ENCODE peak calls at places on chromosomes 6 and 20, in seven cellular contexts. One of them, this sample, is unnamed.

GRCh38 chr6:61200444-61200843 is 1085.6 kb downstream of the KHDRBS2 start:
- DNase-seq in sigmoid colon: no peak
- DNase-seq in upper lobe of left lung: no peak
- DNase-seq in GM12878: no peak
- DNase-seq in ovary: no peak
- DNase-seq in K562: no peak
- DNase-seq in tibial nerve: no peak
- DNase-seq in this sample: no peak

GRCh38 chr20:20894753-20895152 is 182.3 kb upstream of the RALGAPA2 start:
- DNase-seq in sigmoid colon: no peak
- DNase-seq in upper lobe of left lung: no peak
- DNase-seq in GM12878: no peak
- DNase-seq in ovary: no peak
- DNase-seq in K562: no peak
- DNase-seq in tibial nerve: peak; percentile 24
- DNase-seq in this sample: no peak

GRCh38 chr6:35327349-35328027 is 14.9 kb upstream of the PPARD start:
- DNase-seq in sigmoid colon: no peak
- DNase-seq in upper lobe of left lung: peak; percentile 65
- DNase-seq in GM12878: no peak
- DNase-seq in ovary: no peak
- DNase-seq in K562: peak; percentile 67
- DNase-seq in tibial nerve: peak; percentile 31
- DNase-seq in this sample: peak; percentile 76

GRCh38 chr6:75563032-75563431 is 38.6 kb upstream of the SENP6 start:
- DNase-seq in sigmoid colon: no peak
- DNase-seq in upper lobe of left lung: peak; percentile 23
- DNase-seq in GM12878: no peak
- DNase-seq in ovary: no peak
- DNase-seq in K562: peak; percentile 30
- DNase-seq in tibial nerve: no peak
- DNase-seq in this sample: no peak

GRCh38 chr6:25404693-25405169 is 125.6 kb downstream of the CARMIL1 start:
- DNase-seq in sigmoid colon: no peak
- DNase-seq in upper lobe of left lung: peak; percentile 23
- DNase-seq in GM12878: peak; percentile 90
- DNase-seq in ovary: no peak
- DNase-seq in K562: no peak
- DNase-seq in tibial nerve: no peak
- DNase-seq in this sample: peak; percentile 56

GRCh38 chr6:170459451-170459850 is 93.7 kb downstream of the PSMB1 start:
- DNase-seq in sigmoid colon: no peak
- DNase-seq in upper lobe of left lung: peak; percentile 36
- DNase-seq in GM12878: peak; percentile 23
- DNase-seq in ovary: no peak
- DNase-seq in K562: no peak
- DNase-seq in tibial nerve: no peak
- DNase-seq in this sample: peak; percentile 53

GRCh38 chr6:11076540-11076939 is 17.1 kb upstream of the SMIM13 start:
- DNase-seq in sigmoid colon: no peak
- DNase-seq in upper lobe of left lung: no peak
- DNase-seq in GM12878: no peak
- DNase-seq in ovary: no peak
- DNase-seq in K562: no peak
- DNase-seq in tibial nerve: no peak
- DNase-seq in this sample: no peak

GRCh38 chr6:86016567-86016966 is 373.9 kb upstream of the SYNCRIP start:
- DNase-seq in sigmoid colon: no peak
- DNase-seq in upper lobe of left lung: no peak
- DNase-seq in GM12878: no peak
- DNase-seq in ovary: no peak
- DNase-seq in K562: no peak
- DNase-seq in tibial nerve: no peak
- DNase-seq in this sample: no peak

GRCh38 chr6:123323419-123324329 is 313.1 kb downstream of the TRDN start:
- DNase-seq in sigmoid colon: no peak
- DNase-seq in upper lobe of left lung: no peak
- DNase-seq in GM12878: no peak
- DNase-seq in ovary: no peak
- DNase-seq in K562: no peak
- DNase-seq in tibial nerve: no peak
- DNase-seq in this sample: no peak

GRCh38 chr20:43911066-43911465 is 3.6 kb upstream of the TOX2 start:
- DNase-seq in sigmoid colon: no peak
- DNase-seq in upper lobe of left lung: no peak
- DNase-seq in GM12878: no peak
- DNase-seq in ovary: no peak
- DNase-seq in K562: no peak
- DNase-seq in tibial nerve: no peak
- DNase-seq in this sample: no peak

GRCh38 chr6:137637161-137637560 is 143.0 kb upstream of the OLIG3 start:
- DNase-seq in sigmoid colon: no peak
- DNase-seq in upper lobe of left lung: peak; percentile 72
- DNase-seq in GM12878: no peak
- DNase-seq in ovary: no peak
- DNase-seq in K562: no peak
- DNase-seq in tibial nerve: peak; percentile 68
- DNase-seq in this sample: no peak

DNA sequence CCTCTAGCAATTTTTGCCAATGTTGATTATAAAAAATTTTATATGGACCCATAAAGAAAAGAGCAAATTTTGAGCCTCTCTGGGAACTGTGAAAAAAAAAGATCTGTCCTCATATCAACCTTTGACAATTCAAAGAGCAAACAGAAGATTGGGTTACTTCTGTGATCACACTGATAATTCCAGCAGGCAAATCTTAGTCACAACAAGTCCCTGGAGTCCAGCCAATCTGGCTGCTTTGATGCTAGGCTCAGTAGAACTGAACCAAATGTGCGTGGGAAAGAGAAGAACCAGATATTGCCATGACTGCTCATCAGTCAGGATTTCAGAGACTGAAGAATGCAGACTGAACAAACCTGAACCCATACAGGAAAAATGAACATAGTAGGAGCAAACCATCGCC is 438.4 kb upstream of the FLRT3 start:
- DNase-seq in sigmoid colon: no peak
- DNase-seq in upper lobe of left lung: peak; percentile 23
- DNase-seq in GM12878: no peak
- DNase-seq in ovary: no peak
- DNase-seq in K562: no peak
- DNase-seq in tibial nerve: peak; percentile 56
- DNase-seq in this sample: no peak
- TF ChIP-seq EP300 in sigmoid colon: no peak
- TF ChIP-seq EP300 in upper lobe of left lung: no peak
- TF ChIP-seq EP300 in GM12878: no peak
- TF ChIP-seq EP300 in ovary: no peak
- TF ChIP-seq EP300 in K562: no peak
- TF ChIP-seq EP300 in tibial nerve: peak; percentile 37
- TF ChIP-seq EP300 in this sample: no peak

GRCh38 chr20:8443464-8444072 is 311.5 kb downstream of the PLCB1 start:
- DNase-seq in sigmoid colon: no peak
- DNase-seq in upper lobe of left lung: no peak
- DNase-seq in GM12878: no peak
- DNase-seq in ovary: no peak
- DNase-seq in K562: no peak
- DNase-seq in tibial nerve: no peak
- DNase-seq in this sample: no peak
- TF ChIP-seq CTCF in sigmoid colon: no peak
- TF ChIP-seq CTCF in upper lobe of left lung: no peak
- TF ChIP-seq CTCF in GM12878: no peak
- TF ChIP-seq CTCF in ovary: no peak
- TF ChIP-seq CTCF in K562: no peak
- TF ChIP-seq CTCF in tibial nerve: no peak
- TF ChIP-seq CTCF in this sample: no peak

GRCh38 chr20:47455133-47456040 is 46.3 kb upstream of the NCOA3 start:
- DNase-seq in sigmoid colon: no peak
- DNase-seq in upper lobe of left lung: peak; percentile 55
- DNase-seq in GM12878: no peak
- DNase-seq in ovary: no peak
- DNase-seq in K562: no peak
- DNase-seq in tibial nerve: no peak
- DNase-seq in this sample: no peak

GRCh38 chr20:47454298-47455132 is 47.2 kb upstream of the NCOA3 start:
- DNase-seq in sigmoid colon: no peak
- DNase-seq in upper lobe of left lung: peak; percentile 42
- DNase-seq in GM12878: no peak
- DNase-seq in ovary: no peak
- DNase-seq in K562: no peak
- DNase-seq in tibial nerve: no peak
- DNase-seq in this sample: no peak

GRCh38 chr20:47459344-47460073 is 42.2 kb upstream of the NCOA3 start:
- DNase-seq in sigmoid colon: no peak
- DNase-seq in upper lobe of left lung: no peak
- DNase-seq in GM12878: no peak
- DNase-seq in ovary: no peak
- DNase-seq in K562: no peak
- DNase-seq in tibial nerve: no peak
- DNase-seq in this sample: no peak

GRCh38 chr20:47456041-47456537 is 45.6 kb upstream of the NCOA3 start:
- DNase-seq in sigmoid colon: no peak
- DNase-seq in upper lobe of left lung: no peak
- DNase-seq in GM12878: no peak
- DNase-seq in ovary: no peak
- DNase-seq in K562: no peak
- DNase-seq in tibial nerve: no peak
- DNase-seq in this sample: peak; percentile 33

GRCh38 chr20:47456952-47457724 is 44.5 kb upstream of the NCOA3 start:
- DNase-seq in sigmoid colon: no peak
- DNase-seq in upper lobe of left lung: no peak
- DNase-seq in GM12878: no peak
- DNase-seq in ovary: no peak
- DNase-seq in K562: peak; percentile 20
- DNase-seq in tibial nerve: no peak
- DNase-seq in this sample: no peak
- TF ChIP-seq EP300 in sigmoid colon: no peak
- TF ChIP-seq EP300 in upper lobe of left lung: no peak
- TF ChIP-seq EP300 in GM12878: no peak
- TF ChIP-seq EP300 in ovary: no peak
- TF ChIP-seq EP300 in K562: no peak
- TF ChIP-seq EP300 in tibial nerve: no peak
- TF ChIP-seq EP300 in this sample: no peak

GRCh38 chr6:143258945-143259344 is 191.6 kb downstream of the ADAT2 start:
- DNase-seq in sigmoid colon: no peak
- DNase-seq in upper lobe of left lung: no peak
- DNase-seq in GM12878: no peak
- DNase-seq in ovary: no peak
- DNase-seq in K562: peak; percentile 9
- DNase-seq in tibial nerve: no peak
- DNase-seq in this sample: no peak
- TF ChIP-seq CTCF in sigmoid colon: no peak
- TF ChIP-seq CTCF in upper lobe of left lung: no peak
- TF ChIP-seq CTCF in GM12878: no peak
- TF ChIP-seq CTCF in ovary: no peak
- TF ChIP-seq CTCF in K562: no peak
- TF ChIP-seq CTCF in tibial nerve: no peak
- TF ChIP-seq CTCF in this sample: no peak

This sample was measured in transverse colon.